ENCODE peak calls at places on chromosomes 11 and 22, in five cellular contexts. F is astrocyte, N is OCI-LY7, A is choroid plexus epithelial cell, U is IMR-90. H is an unnamed sample.

GRCh38 chr11:57622263-57622662 is 24.8 kb downstream of the SERPING1 start:
- DNase-seq in F (no peak), N (no peak), A (no peak), U (no peak), H (no peak)

GRCh38 chr22:46143491-46144147 is 6.7 kb upstream of the PPARA start:
- DNase-seq in F (no peak), N (no peak), A (no peak), U (no peak), H (no peak)

GRCh38 chr11:8168485-8169257 is at the start of gene RIC3:
- DNase-seq in F (no peak), N (no peak), A (no peak), U (no peak), H (no peak)

GRCh38 chr11:46719048-46719542 is at the start of gene F2:
- DNase-seq in F (no peak), N (no peak), A (no peak), U (no peak), H (no peak)

GRCh38 chr11:90908074-90908473 is 685.2 kb upstream of the CHORDC1 start:
- DNase-seq in F (no peak), N (no peak), A (peak), U (no peak), H (no peak)

GRCh38 chr22:36770946-36771340 is 5.0 kb downstream of the IFT27 start:
- DNase-seq in F (no peak), N (no peak), A (no peak), U (no peak), H (no peak)

GRCh38 chr11:8093931-8094575 is 13.0 kb downstream of the TUB start:
- DNase-seq in F (no peak), N (no peak), A (no peak), U (no peak), H (no peak)

GRCh38 chr11:35418847-35419712 is at the start of gene SLC1A2:
- DNase-seq in F (no peak), N (no peak), A (peak), U (peak), H (peak)

GRCh38 chr22:22062306-22062793 is 79.8 kb upstream of the TOP3B start:
- DNase-seq in F (no peak), N (no peak), A (no peak), U (no peak), H (no peak)

GRCh38 chr22:22059476-22060002 is 77.0 kb upstream of the TOP3B start:
- DNase-seq in F (no peak), N (no peak), A (no peak), U (no peak), H (no peak)

GRCh38 chr22:22060200-22061084 is 77.9 kb upstream of the TOP3B start:
- DNase-seq in F (no peak), N (peak), A (peak), U (peak), H (peak)

GRCh38 chr22:22058649-22059475 is 76.3 kb upstream of the TOP3B start:
- DNase-seq in F (no peak), N (peak), A (no peak), U (no peak), H (no peak)

DNA sequence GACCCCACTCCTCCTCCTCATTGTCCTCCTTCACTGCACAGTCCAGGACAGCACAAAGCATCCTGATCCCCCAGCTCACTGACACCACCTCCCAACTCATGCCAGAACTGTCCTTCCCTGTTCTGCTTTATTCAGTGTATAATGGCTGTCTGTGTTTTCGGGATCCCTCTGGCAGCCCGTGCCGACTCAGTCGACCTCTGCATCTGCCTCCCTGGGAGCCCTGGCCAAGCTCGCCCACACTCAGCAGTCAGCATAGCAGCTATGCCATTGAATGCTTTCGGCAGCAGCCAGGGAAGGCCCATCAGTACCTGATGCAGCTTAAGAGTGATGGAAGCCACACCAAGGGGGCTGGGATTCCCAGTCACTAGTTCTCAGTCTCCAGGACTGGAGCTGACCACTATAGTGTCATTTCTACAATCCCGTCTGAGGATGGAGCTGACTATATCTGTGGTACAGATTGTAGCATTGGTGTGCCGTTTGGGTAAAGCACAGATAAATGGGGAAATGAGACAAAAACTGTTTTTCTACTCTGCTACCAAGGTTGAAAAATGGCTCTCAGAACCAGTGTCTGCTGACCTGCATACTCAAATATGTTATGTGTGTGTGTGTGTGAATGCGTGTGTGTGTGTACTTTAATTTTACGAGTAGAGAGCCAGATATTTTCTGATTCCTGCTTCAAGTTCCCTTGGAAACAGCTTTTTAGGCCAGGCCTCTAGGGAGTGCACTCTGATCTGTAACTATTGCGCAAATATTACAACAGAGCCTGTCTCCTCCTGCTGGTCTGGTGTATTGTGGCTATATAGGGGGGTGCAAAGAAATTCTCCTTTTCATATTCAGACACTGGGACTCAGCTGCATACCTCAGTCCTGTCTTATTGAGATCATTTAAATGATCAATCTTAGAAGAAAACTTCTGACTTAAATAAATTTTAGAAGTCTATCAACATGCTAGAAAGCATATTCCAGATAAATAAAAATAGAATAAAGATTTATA is 78.8 kb upstream of the TOP3B start:
- DNase-seq in F (peak), N (peak), A (peak), U (peak), H (peak)
- TF ChIP-seq CTCF in F (no peak), N (peak), A (peak), U (peak), H (no peak)

GRCh38 chr11:36467913-36468312 is 42.2 kb downstream of the TRAF6 start:
- DNase-seq in F (no peak), N (no peak), A (no peak), U (no peak), H (no peak)

GRCh38 chr11:36465449-36466163 is 44.5 kb downstream of the TRAF6 start:
- DNase-seq in F (peak), N (no peak), A (no peak), U (peak), H (no peak)

GRCh38 chr11:36471577-36471976 is 38.5 kb downstream of the TRAF6 start:
- DNase-seq in F (no peak), N (no peak), A (no peak), U (no peak), H (no peak)

GRCh38 chr11:36469881-36470802 is 39.9 kb downstream of the TRAF6 start:
- DNase-seq in F (peak), N (no peak), A (peak), U (peak), H (peak)

GRCh38 chr11:36469063-36469462 is 41.0 kb downstream of the TRAF6 start:
- DNase-seq in F (no peak), N (no peak), A (peak), U (no peak), H (peak)
- TF ChIP-seq CTCF in F (peak), N (peak), A (peak), U (peak), H (peak)

GRCh38 chr11:33775064-33775807 is 916 bp upstream of the FBXO3 start:
- DNase-seq in F (no peak), N (no peak), A (no peak), U (no peak), H (no peak)

GRCh38 chr11:33778682-33779081 is 4.4 kb upstream of the FBXO3 start:
- DNase-seq in F (peak), N (no peak), A (peak), U (peak), H (peak)

GRCh38 chr11:33777906-33778305 is 3.6 kb upstream of the FBXO3 start:
- DNase-seq in F (no peak), N (peak), A (no peak), U (no peak), H (no peak)

GRCh38 chr11:33775832-33776231 is 1.5 kb upstream of the FBXO3 start:
- DNase-seq in F (no peak), N (no peak), A (no peak), U (peak), H (no peak)

GRCh38 chr11:33779849-33780528 is 5.7 kb upstream of the FBXO3 start:
- DNase-seq in F (peak), N (no peak), A (peak), U (peak), H (peak)
- TF ChIP-seq CTCF in F (no peak), N (no peak), A (no peak), U (no peak), H (no peak)

GRCh38 chr11:127017482-127017881 is 16.9 kb upstream of the KIRREL3 start:
- DNase-seq in F (peak), N (no peak), A (no peak), U (peak), H (peak)
- TF ChIP-seq CTCF in F (peak), N (no peak), A (no peak), U (peak), H (peak)

GRCh38 chr11:121645596-121645995 is 192.8 kb upstream of the SORL1-AS1 start:
- DNase-seq in F (peak), N (no peak), A (no peak), U (peak), H (peak)

GRCh38 chr11:121651267-121651625 is 198.5 kb upstream of the SORL1-AS1 start:
- DNase-seq in F (no peak), N (no peak), A (no peak), U (no peak), H (no peak)

GRCh38 chr11:121649798-121650197 is 197.0 kb upstream of the SORL1-AS1 start:
- DNase-seq in F (no peak), N (no peak), A (peak), U (peak), H (no peak)

GRCh38 chr11:121650520-121651266 is 197.9 kb upstream of the SORL1-AS1 start:
- DNase-seq in F (no peak), N (no peak), A (no peak), U (no peak), H (no peak)

DNA sequence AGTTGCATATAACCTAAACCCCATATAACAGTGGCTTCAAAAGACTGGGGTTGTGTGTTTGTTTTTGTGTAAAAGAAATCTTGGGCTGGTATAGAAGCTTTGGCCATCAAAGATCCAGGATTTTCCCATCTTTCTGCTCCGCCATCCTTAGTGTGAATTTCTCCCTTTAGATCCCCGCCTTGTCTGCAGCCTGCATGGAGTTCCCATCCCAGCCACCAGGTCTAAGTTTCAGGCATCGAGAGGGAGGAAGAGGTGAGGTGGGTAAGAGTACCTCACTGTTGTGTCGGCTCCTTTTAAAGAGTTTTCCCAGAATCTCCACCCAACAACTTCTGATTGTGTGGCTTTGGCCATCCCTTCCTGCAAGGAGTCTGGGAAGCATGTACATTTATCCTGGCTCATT is 195.5 kb upstream of the SORL1-AS1 start:
- DNase-seq in F (no peak), N (no peak), A (no peak), U (no peak), H (no peak)
- TF ChIP-seq CTCF in F (no peak), N (no peak), A (peak), U (no peak), H (peak)

GRCh38 chr11:112225753-112226061 is 521 bp upstream of the PTS start:
- DNase-seq in F (peak), N (no peak), A (peak), U (peak), H (peak)
- TF ChIP-seq CTCF in F (no peak), N (no peak), A (no peak), U (no peak), H (no peak)

GRCh38 chr11:10327254-10327653 is 22.4 kb downstream of the ADM start:
- DNase-seq in F (peak), N (no peak), A (peak), U (peak), H (no peak)
- TF ChIP-seq CTCF in F (no peak), N (no peak), A (no peak), U (no peak), H (no peak)

DNA sequence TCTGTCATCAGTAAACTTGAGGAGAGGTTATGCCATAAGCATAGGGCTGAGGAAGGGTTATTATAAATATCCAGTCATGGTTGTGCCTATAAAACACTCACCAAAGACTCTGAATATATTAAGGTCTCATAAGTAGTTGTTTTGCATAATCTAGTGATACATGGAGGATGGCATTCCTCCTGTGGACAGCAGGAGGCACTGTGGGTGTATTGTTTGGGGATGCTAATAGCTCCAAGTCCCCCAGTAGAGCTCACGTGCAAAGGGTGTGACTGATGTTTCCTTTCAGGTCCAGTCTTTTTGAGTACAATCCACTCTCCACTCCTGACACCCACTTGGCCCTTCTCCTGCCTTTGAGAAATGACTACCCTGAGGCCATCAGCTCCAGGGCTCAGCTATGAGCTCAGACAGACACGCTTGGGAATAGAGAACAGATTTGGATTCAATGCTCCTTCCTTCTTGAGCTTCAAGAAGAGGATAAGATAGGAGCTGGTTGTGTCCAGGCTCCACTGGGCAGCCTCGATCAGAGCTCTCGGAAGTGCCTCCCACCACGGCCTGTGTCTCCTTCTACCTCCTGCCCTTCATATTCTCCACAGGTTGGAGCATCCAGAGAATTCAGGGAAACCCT is 85.2 kb upstream of the IGLL5 start:
- DNase-seq in F (no peak), N (peak), A (peak), U (no peak), H (no peak)
- TF ChIP-seq CTCF in F (no peak), N (peak), A (peak), U (peak), H (peak)

GRCh38 chr22:19253143-19253542 is 38.4 kb downstream of the CLTCL1 start:
- DNase-seq in F (no peak), N (no peak), A (no peak), U (no peak), H (no peak)
- TF ChIP-seq CTCF in F (no peak), N (no peak), A (no peak), U (no peak), H (no peak)

GRCh38 chr22:44584256-44584902 is 86.3 kb upstream of the RTL6 start:
- DNase-seq in F (no peak), N (no peak), A (no peak), U (no peak), H (no peak)
- TF ChIP-seq CTCF in F (no peak), N (no peak), A (no peak), U (no peak), H (no peak)